ENCODE peak calls at places on chromosomes 13 and 19, in eight cellular contexts. R is uterus, K is H54, P is spleen, B is tibial nerve, Q is erythroblast, N is adrenal gland, C is upper lobe of left lung. Z is an unnamed sample.

GRCh38 chr13:71979616-71980015 is 112.6 kb upstream of the DACH1 start:
- DNase-seq in R (no peak), K (no peak), P (no peak), B (no peak), Q (peak), N (no peak), C (no peak), Z (no peak)

GRCh38 chr19:45879055-45879454 is 6.9 kb downstream of the IRF2BP1 start:
- DNase-seq in R (no peak), K (no peak), P (no peak), B (no peak), Q (no peak), N (no peak), C (peak), Z (no peak)

GRCh38 chr19:48933382-48933932 is at the start of gene DHDH:
- DNase-seq in R (peak), K (peak), P (peak), B (no peak), Q (peak), N (peak), C (peak), Z (peak)

GRCh38 chr19:22263121-22263520 is 23.1 kb upstream of the ZNF729 start:
- DNase-seq in R (no peak), K (no peak), P (no peak), B (no peak), Q (no peak), N (no peak), C (no peak), Z (no peak)

GRCh38 chr13:45811891-45812583 is 39.5 kb downstream of the SIAH3 start:
- DNase-seq in R (no peak), K (no peak), P (no peak), B (no peak), Q (no peak), N (peak), C (no peak), Z (no peak)

GRCh38 chr19:36051236-36051635 is 2.8 kb downstream of the THAP8 start:
- DNase-seq in R (no peak), K (no peak), P (no peak), B (no peak), Q (no peak), N (no peak), C (no peak), Z (no peak)

GRCh38 chr13:83536941-83537340 is 345.3 kb downstream of the SLITRK1 start:
- DNase-seq in R (no peak), K (no peak), P (no peak), B (no peak), Q (no peak), N (no peak), C (no peak), Z (no peak)

GRCh38 chr13:99214232-99214631 is 13.6 kb downstream of the UBAC2 start:
- DNase-seq in R (no peak), K (no peak), P (no peak), B (no peak), Q (no peak), N (no peak), C (no peak), Z (peak)

GRCh38 chr19:42199440-42200115 is 17.9 kb downstream of the DEDD2 start:
- DNase-seq in R (no peak), K (no peak), P (peak), B (no peak), Q (peak), N (no peak), C (peak), Z (peak)

GRCh38 chr19:38845374-38846024 is 4.3 kb downstream of the HNRNPL start:
- DNase-seq in R (no peak), K (no peak), P (peak), B (no peak), Q (no peak), N (no peak), C (no peak), Z (no peak)
- TF ChIP-seq POLR2A in R (no peak), K (no peak), P (no peak), B (no peak), Q (no peak), N (no peak), C (no peak), Z (peak)

GRCh38 chr19:932647-933552 is 7.1 kb downstream of the ARID3A start:
- DNase-seq in R (peak), K (peak), P (peak), B (peak), Q (no peak), N (peak), C (peak), Z (no peak)
- TF ChIP-seq POLR2A in R (no peak), K (no peak), P (no peak), B (no peak), Q (no peak), N (no peak), C (no peak), Z (no peak)

DNA sequence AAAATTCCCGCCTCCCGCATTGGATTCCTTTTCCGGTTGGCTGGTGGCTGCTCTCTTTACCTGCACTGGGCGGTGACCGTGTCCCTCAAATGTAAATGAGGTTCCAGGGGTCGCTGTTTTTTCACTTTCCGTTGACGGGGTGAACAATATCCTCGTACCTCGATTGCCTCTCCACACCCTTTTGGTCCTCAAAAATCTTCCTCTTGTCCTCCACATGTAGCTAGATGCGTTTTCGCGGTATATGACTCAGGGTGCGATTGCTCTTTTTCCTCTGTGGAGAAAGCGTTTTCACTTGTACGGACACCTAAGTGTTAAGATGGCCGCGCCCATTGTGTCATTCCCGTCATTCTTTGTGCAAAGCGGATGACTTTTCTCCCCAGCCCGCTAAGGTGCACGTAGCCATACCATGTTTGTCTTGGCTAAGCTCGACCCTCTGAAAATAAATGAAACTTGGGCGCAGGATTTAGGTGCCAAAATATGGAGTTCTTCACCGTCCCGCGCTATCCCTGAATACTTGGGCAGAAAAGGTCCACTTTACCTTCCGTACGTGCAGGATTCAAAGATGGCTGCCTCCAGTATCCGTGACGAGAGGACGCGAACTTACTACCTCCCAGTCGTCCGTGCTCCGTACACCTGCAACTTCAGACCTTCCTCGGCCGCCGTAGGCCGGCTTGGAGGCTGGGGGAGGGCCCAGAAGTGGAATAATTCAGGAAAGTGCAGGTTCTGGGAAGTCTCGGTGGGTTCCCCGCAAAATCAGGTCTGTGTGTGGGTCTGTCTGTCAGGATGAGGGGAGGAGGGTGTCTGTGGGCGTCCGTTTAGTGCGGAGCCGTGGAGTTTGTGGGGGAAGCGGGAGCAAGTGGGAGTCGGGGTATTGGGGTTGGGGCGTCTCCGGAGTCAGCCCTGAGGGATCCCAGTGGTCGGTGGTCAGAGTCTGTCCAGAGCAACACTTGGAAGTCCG is at the start of gene ZNF613:
- DNase-seq in R (peak), K (peak), P (peak), B (peak), Q (peak), N (peak), C (peak), Z (peak)
- TF ChIP-seq POLR2A in R (no peak), K (peak), P (no peak), B (no peak), Q (no peak), N (peak), C (peak), Z (no peak)

GRCh38 chr19:3375221-3376088 is 9.1 kb downstream of the NFIC start:
- DNase-seq in R (peak), K (peak), P (peak), B (peak), Q (no peak), N (peak), C (peak), Z (no peak)
- TF ChIP-seq POLR2A in R (peak), K (no peak), P (no peak), B (peak), Q (no peak), N (peak), C (peak), Z (no peak)

DNA sequence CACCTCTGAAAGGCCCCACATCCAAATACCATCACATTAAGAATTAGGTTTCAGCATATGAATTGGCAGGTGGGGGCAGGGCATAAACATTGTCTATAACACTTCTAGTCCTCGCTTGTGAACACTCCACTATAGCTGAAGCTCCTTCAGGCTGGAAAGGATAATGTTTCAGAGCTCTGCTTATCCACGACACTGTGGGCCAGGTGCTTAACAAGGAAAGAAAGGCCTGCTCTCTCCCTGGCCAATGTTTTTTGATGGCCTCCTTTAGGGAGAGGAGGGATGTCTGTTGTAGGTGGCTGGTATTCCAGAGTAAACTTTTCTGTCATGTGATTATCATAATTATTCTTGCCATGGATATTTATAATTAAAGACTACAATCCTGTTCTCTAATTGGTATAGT is 86.4 kb downstream of the CCNA1 start:
- DNase-seq in R (no peak), K (no peak), P (no peak), B (no peak), Q (no peak), N (no peak), C (no peak), Z (no peak)
- TF ChIP-seq POLR2A in R (no peak), K (no peak), P (no peak), B (no peak), Q (no peak), N (no peak), C (no peak), Z (no peak)

DNA sequence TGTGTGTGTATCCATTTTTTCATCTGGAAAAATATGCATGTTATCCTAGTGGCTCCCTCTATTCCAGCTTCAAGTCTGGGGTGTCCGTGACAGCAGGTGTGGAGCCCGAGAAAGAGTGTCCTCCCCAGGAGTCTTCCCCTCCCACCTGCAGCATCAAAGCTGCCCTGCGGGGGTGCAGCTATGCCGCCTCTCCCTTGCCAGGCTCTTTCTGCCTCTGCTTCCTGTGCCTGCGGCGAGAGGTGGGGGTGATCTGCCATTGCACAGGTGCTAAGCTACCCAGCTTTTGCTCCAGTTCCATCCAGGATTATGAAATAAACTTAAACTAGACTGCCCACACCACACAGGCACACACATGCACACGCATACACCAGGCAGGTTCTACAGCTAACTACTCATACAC is 104.8 kb upstream of the CLDN10 start:
- DNase-seq in R (no peak), K (no peak), P (no peak), B (no peak), Q (no peak), N (no peak), C (no peak), Z (no peak)
- TF ChIP-seq POLR2A in R (no peak), K (no peak), P (no peak), B (no peak), Q (no peak), N (no peak), C (no peak), Z (no peak)

DNA sequence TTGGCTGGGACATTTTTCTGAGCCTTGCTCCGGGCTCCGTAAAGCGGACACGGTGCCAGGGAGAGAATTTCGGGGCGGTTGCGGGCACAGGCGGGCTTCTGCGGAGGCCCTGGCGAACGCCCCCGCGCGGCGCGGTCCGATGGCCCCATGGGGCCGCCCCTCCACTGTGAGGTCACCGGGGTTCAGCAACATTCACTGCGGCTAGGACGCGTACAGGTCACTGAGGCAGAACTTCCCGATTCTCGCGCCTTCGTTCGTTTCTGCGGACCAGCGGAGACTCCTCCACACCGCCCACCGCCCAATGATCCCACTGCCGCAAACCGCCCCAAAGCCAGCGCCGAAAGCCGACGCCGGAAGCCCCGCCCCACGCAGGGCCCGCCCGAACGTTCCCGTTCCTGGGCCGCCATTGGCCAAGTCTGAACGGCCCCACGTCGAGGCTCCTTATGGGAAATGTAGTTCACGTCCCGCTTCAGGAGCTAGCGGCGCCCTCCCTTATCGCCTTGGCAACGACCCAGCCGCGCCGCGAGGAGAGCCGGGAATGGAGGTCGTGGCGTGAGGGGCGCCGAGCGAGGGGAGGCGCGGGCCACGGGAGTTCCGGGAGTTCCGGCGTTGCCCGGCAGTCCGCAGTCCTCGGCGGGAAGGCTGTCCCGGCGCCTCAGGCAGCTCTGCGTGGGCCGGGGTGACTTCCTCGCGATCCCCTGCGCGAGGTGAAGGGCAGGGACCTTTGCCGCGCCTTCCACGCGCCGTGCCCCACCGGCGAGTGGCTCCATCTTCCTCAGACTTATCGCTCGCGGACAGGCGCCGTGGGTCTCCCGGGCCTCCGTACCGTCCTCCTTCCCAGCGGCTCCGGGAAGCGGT is at the start of gene ZNF584:
- DNase-seq in R (peak), K (peak), P (peak), B (peak), Q (peak), N (peak), C (peak), Z (peak)
- TF ChIP-seq POLR2A in R (peak), K (peak), P (peak), B (peak), Q (peak), N (peak), C (peak), Z (peak)

GRCh38 chr13:42056146-42056545 is 7.7 kb downstream of the DGKH start:
- DNase-seq in R (no peak), K (no peak), P (no peak), B (no peak), Q (no peak), N (no peak), C (no peak), Z (no peak)
- TF ChIP-seq POLR2A in R (no peak), K (no peak), P (no peak), B (no peak), Q (no peak), N (no peak), C (no peak), Z (no peak)

DNA sequence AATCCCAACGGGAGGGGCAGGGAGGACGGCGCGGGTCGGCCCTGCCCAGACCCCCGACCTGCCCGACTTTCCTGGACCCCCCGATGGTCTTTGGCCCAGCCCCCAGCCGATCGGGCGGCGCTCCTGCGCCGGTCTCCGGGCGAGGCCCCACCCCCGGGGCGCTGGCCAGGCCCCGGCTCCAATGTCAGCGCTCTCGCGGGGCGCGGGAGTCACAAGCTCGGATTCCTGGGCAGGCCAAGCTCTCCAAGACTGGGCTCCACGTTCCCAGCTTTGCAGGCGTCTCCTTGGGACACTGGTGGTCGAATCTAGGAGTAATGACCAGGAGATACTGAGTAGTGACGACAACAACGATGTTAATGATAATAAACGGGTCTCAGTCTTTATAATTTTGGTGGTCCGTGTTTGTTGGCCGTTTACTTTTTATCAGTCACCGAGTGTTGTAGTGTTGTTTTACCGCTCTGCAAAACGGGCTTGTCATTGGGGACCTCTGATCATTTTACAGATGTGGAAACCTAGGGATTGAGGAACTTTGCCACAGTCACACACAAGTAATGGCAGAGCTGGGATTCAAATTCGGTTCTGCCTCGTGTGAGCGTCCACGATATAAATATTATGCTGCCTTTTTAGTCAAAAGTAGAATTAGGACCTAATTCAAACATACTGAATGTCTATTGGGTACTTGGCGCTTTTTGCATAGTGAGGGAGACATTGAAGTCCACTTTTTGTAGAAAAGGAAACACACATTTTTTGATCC is 607 bp downstream of the RAD23A start:
- DNase-seq in R (peak), K (no peak), P (peak), B (no peak), Q (peak), N (peak), C (peak), Z (peak)
- TF ChIP-seq POLR2A in R (no peak), K (peak), P (no peak), B (no peak), Q (peak), N (no peak), C (no peak), Z (no peak)

DNA sequence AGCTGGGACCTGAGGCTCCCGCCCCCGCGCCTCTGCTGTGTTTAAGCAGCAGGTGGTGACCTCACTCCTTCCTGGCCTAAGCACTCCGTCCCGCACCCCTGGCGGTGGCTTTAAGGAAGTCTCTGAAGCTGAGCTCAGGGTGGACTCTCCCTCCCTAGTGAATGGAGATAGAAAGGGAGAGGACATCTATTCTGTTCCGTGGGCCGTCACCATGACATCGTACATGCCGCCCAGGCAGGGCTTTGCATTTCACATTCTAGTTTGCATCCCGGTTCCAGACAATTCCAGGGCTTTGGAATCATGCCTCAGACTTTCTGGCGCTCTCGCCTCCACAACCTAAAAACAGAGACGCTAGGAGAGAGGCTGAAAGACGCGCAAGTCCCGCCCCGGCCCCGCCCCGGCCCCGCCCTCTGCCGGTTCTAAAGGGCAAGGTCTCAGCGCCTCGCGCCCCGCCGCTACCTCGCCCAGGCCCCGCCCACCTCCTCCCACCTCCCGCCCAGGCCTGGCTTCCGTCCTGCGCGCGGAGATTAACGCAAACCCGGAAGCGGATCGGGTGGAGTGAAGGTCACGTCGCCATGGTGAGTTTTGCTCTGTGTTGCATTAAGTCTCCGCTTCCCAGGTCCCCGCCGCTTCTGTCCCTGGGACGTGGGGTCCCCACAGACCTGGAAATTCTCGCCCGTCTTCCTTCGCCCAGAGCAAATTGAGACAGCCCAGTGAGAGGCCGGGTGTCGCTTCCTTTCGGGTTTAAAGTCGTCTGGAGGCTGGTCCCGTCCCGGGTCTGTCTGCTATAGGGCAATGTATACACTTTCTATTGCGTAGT is at the start of gene ZNF808:
- DNase-seq in R (peak), K (peak), P (peak), B (peak), Q (peak), N (peak), C (peak), Z (peak)
- TF ChIP-seq POLR2A in R (peak), K (peak), P (peak), B (no peak), Q (peak), N (peak), C (peak), Z (peak)

Z was measured in GM12891.